ENCODE peak calls at places on chromosomes 12 and 14, in six cellular contexts. One of them, this sample, is unnamed.

GRCh38 chr12:94707892-94708291 is 57.5 kb upstream of the TMCC3 start:
- DNase-seq in mesenchymal stem cell: peak
- DNase-seq in IMR-90: peak
- DNase-seq in H9: no peak
- DNase-seq in H1: no peak
- DNase-seq in neuronal stem cell: no peak
- DNase-seq in this sample: peak

GRCh38 chr14:68961781-68962584 is 17.1 kb downstream of the ACTN1 start:
- DNase-seq in mesenchymal stem cell: no peak
- DNase-seq in IMR-90: peak
- DNase-seq in H9: peak
- DNase-seq in H1: peak
- DNase-seq in neuronal stem cell: peak
- DNase-seq in this sample: peak

GRCh38 chr12:11920231-11920630 is 150.5 kb upstream of the BCL2L14 start:
- DNase-seq in mesenchymal stem cell: peak
- DNase-seq in IMR-90: peak
- DNase-seq in H9: no peak
- DNase-seq in H1: no peak
- DNase-seq in neuronal stem cell: no peak
- DNase-seq in this sample: no peak

GRCh38 chr12:46985816-46986215 is 93.6 kb upstream of the PCED1B start:
- DNase-seq in mesenchymal stem cell: no peak
- DNase-seq in IMR-90: no peak
- DNase-seq in H9: no peak
- DNase-seq in H1: no peak
- DNase-seq in neuronal stem cell: no peak
- DNase-seq in this sample: no peak

GRCh38 chr14:96031691-96032090 is 7.5 kb upstream of the C14orf132 start:
- DNase-seq in mesenchymal stem cell: no peak
- DNase-seq in IMR-90: no peak
- DNase-seq in H9: no peak
- DNase-seq in H1: no peak
- DNase-seq in neuronal stem cell: no peak
- DNase-seq in this sample: no peak

GRCh38 chr14:105475916-105476845 is 1.6 kb downstream of the CRIP2 start:
- DNase-seq in mesenchymal stem cell: peak
- DNase-seq in IMR-90: peak
- DNase-seq in H9: peak
- DNase-seq in H1: no peak
- DNase-seq in neuronal stem cell: no peak
- DNase-seq in this sample: peak

GRCh38 chr12:30700216-30700900 is 4.7 kb upstream of the IPO8 start:
- DNase-seq in mesenchymal stem cell: no peak
- DNase-seq in IMR-90: peak
- DNase-seq in H9: no peak
- DNase-seq in H1: no peak
- DNase-seq in neuronal stem cell: no peak
- DNase-seq in this sample: no peak

GRCh38 chr12:51913071-51914033 is 6.0 kb downstream of the ACVRL1 start:
- DNase-seq in mesenchymal stem cell: no peak
- DNase-seq in IMR-90: no peak
- DNase-seq in H9: peak
- DNase-seq in H1: peak
- DNase-seq in neuronal stem cell: no peak
- DNase-seq in this sample: no peak

GRCh38 chr14:100025111-100025510 is 40.1 kb upstream of the EVL start:
- DNase-seq in mesenchymal stem cell: peak
- DNase-seq in IMR-90: peak
- DNase-seq in H9: peak
- DNase-seq in H1: no peak
- DNase-seq in neuronal stem cell: no peak
- DNase-seq in this sample: peak

GRCh38 chr12:27900920-27901879 is 71.3 kb downstream of the PTHLH start:
- DNase-seq in mesenchymal stem cell: no peak
- DNase-seq in IMR-90: no peak
- DNase-seq in H9: no peak
- DNase-seq in H1: no peak
- DNase-seq in neuronal stem cell: no peak
- DNase-seq in this sample: no peak

GRCh38 chr12:120170631-120171030 is 23.9 kb downstream of the GCN1 start:
- DNase-seq in mesenchymal stem cell: no peak
- DNase-seq in IMR-90: no peak
- DNase-seq in H9: no peak
- DNase-seq in H1: no peak
- DNase-seq in neuronal stem cell: no peak
- DNase-seq in this sample: no peak
- H3K18ac ChIP-seq in mesenchymal stem cell: no peak
- H3K18ac ChIP-seq in IMR-90: no peak
- H3K18ac ChIP-seq in H9: no peak
- H3K18ac ChIP-seq in H1: no peak
- H3K18ac ChIP-seq in neuronal stem cell: no peak
- H3K18ac ChIP-seq in this sample: no peak

GRCh38 chr12:93676408-93677194 is 574 bp upstream of the CRADD start:
- DNase-seq in mesenchymal stem cell: no peak
- DNase-seq in IMR-90: no peak
- DNase-seq in H9: no peak
- DNase-seq in H1: no peak
- DNase-seq in neuronal stem cell: peak
- DNase-seq in this sample: no peak
- H4K8ac ChIP-seq in mesenchymal stem cell: peak
- H4K8ac ChIP-seq in IMR-90: peak
- H4K8ac ChIP-seq in H9: no peak
- H4K8ac ChIP-seq in H1: no peak
- H4K8ac ChIP-seq in neuronal stem cell: peak
- H4K8ac ChIP-seq in this sample: peak

DNA sequence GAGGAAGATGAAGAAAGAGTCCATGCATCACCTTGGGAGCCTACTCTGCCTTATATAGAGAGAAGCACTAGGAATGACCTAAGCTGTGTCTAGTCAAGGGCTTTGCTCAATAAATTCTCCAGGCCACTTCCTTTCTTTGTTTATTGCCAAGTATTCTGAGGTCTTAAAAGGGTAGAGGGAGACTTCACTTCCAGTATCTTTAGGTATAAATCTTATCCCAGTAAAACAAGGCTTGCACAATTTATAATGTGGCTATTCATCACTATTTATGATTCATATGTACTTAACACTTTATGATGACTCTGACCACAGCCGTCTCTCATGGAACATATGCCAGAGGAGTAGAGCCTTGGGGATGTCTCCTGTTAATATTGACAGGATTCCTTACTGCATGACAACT is 85.1 kb upstream of the ARHGAP5 start:
- DNase-seq in mesenchymal stem cell: peak
- DNase-seq in IMR-90: peak
- DNase-seq in H9: no peak
- DNase-seq in H1: no peak
- DNase-seq in neuronal stem cell: no peak
- DNase-seq in this sample: no peak
- H4K91ac ChIP-seq in mesenchymal stem cell: no peak
- H4K91ac ChIP-seq in IMR-90: no peak
- H4K91ac ChIP-seq in H9: no peak
- H4K91ac ChIP-seq in H1: no peak
- H4K91ac ChIP-seq in neuronal stem cell: no peak
- H4K91ac ChIP-seq in this sample: peak

GRCh38 chr12:109738878-109739665 is 25.4 kb downstream of the FAM222A start:
- DNase-seq in mesenchymal stem cell: no peak
- DNase-seq in IMR-90: peak
- DNase-seq in H9: peak
- DNase-seq in H1: no peak
- DNase-seq in neuronal stem cell: no peak
- DNase-seq in this sample: no peak

GRCh38 chr12:109738209-109738608 is 24.6 kb downstream of the FAM222A start:
- DNase-seq in mesenchymal stem cell: no peak
- DNase-seq in IMR-90: no peak
- DNase-seq in H9: no peak
- DNase-seq in H1: no peak
- DNase-seq in neuronal stem cell: no peak
- DNase-seq in this sample: no peak

GRCh38 chr12:109741286-109741969 is 27.8 kb downstream of the FAM222A start:
- DNase-seq in mesenchymal stem cell: no peak
- DNase-seq in IMR-90: no peak
- DNase-seq in H9: peak
- DNase-seq in H1: peak
- DNase-seq in neuronal stem cell: no peak
- DNase-seq in this sample: no peak

GRCh38 chr12:109740694-109741245 is 27.1 kb downstream of the FAM222A start:
- DNase-seq in mesenchymal stem cell: no peak
- DNase-seq in IMR-90: no peak
- DNase-seq in H9: no peak
- DNase-seq in H1: no peak
- DNase-seq in neuronal stem cell: no peak
- DNase-seq in this sample: no peak

DNA sequence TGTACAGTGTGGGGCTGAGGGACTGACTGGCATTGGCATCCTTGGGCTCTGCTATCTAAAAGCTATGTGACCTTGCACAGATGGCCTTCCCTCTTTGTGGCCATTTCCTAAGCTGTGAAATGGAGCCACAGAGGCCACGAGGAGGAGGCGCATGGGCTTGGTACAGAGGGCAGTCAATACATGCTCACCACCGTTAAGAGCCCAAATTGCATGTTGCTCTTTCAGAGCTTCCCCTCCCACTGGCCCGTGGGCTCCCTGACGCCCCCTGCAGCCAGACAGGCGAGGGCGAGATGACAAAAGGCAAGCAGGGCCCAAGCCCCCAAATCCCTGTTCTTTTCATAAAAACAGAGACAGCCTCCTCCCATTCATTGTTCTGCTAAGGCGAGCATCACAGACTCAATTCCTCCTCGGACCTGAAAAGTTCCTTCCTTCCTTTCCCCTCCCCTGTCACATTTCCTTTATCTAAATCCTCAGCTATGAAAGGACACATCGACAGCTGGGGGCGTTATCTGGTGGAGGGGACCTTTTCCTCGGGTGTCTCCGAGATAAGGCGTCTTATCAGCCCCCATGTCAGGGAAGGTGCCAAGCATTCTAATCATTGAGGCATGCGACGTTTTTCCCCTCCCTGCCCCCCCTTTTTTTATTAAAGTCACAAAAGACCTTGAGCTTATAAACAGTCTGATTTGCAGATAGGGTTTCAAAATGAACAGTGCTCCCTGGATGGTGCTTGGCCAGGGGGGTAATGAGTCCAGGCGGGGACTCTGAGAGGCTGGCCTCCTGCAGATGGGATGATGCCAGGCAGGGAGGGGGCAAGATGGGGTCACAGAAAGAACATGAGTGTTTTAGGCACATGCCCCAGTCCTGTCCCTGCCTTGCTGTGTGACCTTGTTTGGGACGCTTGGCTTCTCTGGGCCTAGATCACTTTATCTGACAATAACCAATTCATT is 26.4 kb downstream of the FAM222A start:
- DNase-seq in mesenchymal stem cell: no peak
- DNase-seq in IMR-90: no peak
- DNase-seq in H9: peak
- DNase-seq in H1: peak
- DNase-seq in neuronal stem cell: no peak
- DNase-seq in this sample: no peak
- H3K18ac ChIP-seq in mesenchymal stem cell: no peak
- H3K18ac ChIP-seq in IMR-90: no peak
- H3K18ac ChIP-seq in H9: no peak
- H3K18ac ChIP-seq in H1: no peak
- H3K18ac ChIP-seq in neuronal stem cell: peak
- H3K18ac ChIP-seq in this sample: no peak

DNA sequence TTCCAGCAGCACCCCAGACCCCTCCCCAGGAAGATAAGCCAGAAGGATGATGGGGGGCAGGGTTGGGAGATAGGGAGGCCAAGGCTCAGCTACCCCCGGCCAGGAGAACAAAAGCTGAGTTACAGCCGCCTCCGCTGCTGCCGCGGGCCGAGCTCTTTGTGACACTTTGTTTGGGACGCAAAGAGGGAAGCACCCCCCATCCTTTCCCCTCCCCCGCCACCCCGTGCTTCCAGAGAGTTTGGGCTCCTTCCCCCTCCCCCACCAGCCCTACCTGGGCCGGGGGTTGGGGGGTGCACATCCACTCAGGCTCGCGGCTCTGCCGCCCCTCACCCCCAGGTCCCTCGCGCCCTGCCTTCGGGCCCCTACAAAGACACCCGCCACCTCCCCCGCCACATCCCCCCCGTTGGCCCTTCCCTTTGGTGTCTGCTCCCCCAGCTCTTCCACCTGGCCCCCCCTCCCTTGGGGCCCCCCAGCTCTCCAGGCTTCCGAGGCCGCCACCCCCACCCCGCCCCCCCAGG is 780 bp downstream of the ZNF219 start:
- DNase-seq in mesenchymal stem cell: no peak
- DNase-seq in IMR-90: no peak
- DNase-seq in H9: peak
- DNase-seq in H1: no peak
- DNase-seq in neuronal stem cell: no peak
- DNase-seq in this sample: no peak
- H4K8ac ChIP-seq in mesenchymal stem cell: no peak
- H4K8ac ChIP-seq in IMR-90: no peak
- H4K8ac ChIP-seq in H9: no peak
- H4K8ac ChIP-seq in H1: no peak
- H4K8ac ChIP-seq in neuronal stem cell: no peak
- H4K8ac ChIP-seq in this sample: peak

GRCh38 chr14:64040044-64040443 is 187.2 kb downstream of the SYNE2 start:
- DNase-seq in mesenchymal stem cell: peak
- DNase-seq in IMR-90: peak
- DNase-seq in H9: no peak
- DNase-seq in H1: no peak
- DNase-seq in neuronal stem cell: no peak
- DNase-seq in this sample: no peak
- H4K91ac ChIP-seq in mesenchymal stem cell: no peak
- H4K91ac ChIP-seq in IMR-90: no peak
- H4K91ac ChIP-seq in H9: no peak
- H4K91ac ChIP-seq in H1: no peak
- H4K91ac ChIP-seq in neuronal stem cell: no peak
- H4K91ac ChIP-seq in this sample: no peak

GRCh38 chr14:49692895-49693737 is at the start of gene KLHDC1:
- DNase-seq in mesenchymal stem cell: peak
- DNase-seq in IMR-90: peak
- DNase-seq in H9: peak
- DNase-seq in H1: peak
- DNase-seq in neuronal stem cell: peak
- DNase-seq in this sample: peak
- H3K18ac ChIP-seq in mesenchymal stem cell: peak
- H3K18ac ChIP-seq in IMR-90: peak
- H3K18ac ChIP-seq in H9: peak
- H3K18ac ChIP-seq in H1: peak
- H3K18ac ChIP-seq in neuronal stem cell: peak
- H3K18ac ChIP-seq in this sample: peak